ENCODE peak calls at places on chromosomes 12 and 14, in ten cellular contexts. One of them, this sample, is unnamed.

GRCh38 chr14:35878272-35879140 is 52.4 kb downstream of the BRMS1L start:
- DNase-seq in fibroblast of pulmonary artery: peak
- DNase-seq in WTC11: no peak
- DNase-seq in cardiac muscle cell: no peak
- DNase-seq in transverse colon: peak
- DNase-seq in left lung: no peak
- DNase-seq in AG09319: peak
- DNase-seq in GM06990: no peak
- DNase-seq in AG10803: peak
- DNase-seq in tibial artery: no peak
- DNase-seq in this sample: no peak

GRCh38 chr12:58907326-58907855 is 12.9 kb downstream of the LRIG3 start:
- DNase-seq in transverse colon: no peak
- DNase-seq in fibroblast of pulmonary artery: peak
- DNase-seq in tibial artery: no peak
- DNase-seq in AG10803: peak
- DNase-seq in left lung: no peak
- DNase-seq in GM06990: no peak
- DNase-seq in AG09319: no peak
- DNase-seq in cardiac muscle cell: no peak
- DNase-seq in WTC11: no peak
- DNase-seq in this sample: no peak

GRCh38 chr14:72049462-72049861 is 117.2 kb downstream of the RGS6 start:
- DNase-seq in fibroblast of pulmonary artery: no peak
- DNase-seq in GM06990: peak
- DNase-seq in WTC11: no peak
- DNase-seq in left lung: no peak
- DNase-seq in AG10803: no peak
- DNase-seq in transverse colon: no peak
- DNase-seq in cardiac muscle cell: no peak
- DNase-seq in tibial artery: no peak
- DNase-seq in AG09319: no peak
- DNase-seq in this sample: no peak

GRCh38 chr12:51866762-51867161 is 18.2 kb upstream of the FIGNL2 start:
- DNase-seq in left lung: no peak
- DNase-seq in transverse colon: no peak
- DNase-seq in WTC11: no peak
- DNase-seq in GM06990: no peak
- DNase-seq in AG09319: no peak
- DNase-seq in AG10803: no peak
- DNase-seq in fibroblast of pulmonary artery: no peak
- DNase-seq in cardiac muscle cell: no peak
- DNase-seq in tibial artery: no peak
- DNase-seq in this sample: no peak

GRCh38 chr12:8780389-8780788 is 42.0 kb upstream of the A2ML1 start:
- DNase-seq in WTC11: no peak
- DNase-seq in AG10803: peak
- DNase-seq in cardiac muscle cell: peak
- DNase-seq in transverse colon: no peak
- DNase-seq in tibial artery: no peak
- DNase-seq in AG09319: no peak
- DNase-seq in GM06990: no peak
- DNase-seq in fibroblast of pulmonary artery: peak
- DNase-seq in left lung: no peak
- DNase-seq in this sample: no peak

GRCh38 chr14:75566321-75566720 is 12.1 kb upstream of the FLVCR2 start:
- DNase-seq in AG10803: peak
- DNase-seq in tibial artery: no peak
- DNase-seq in fibroblast of pulmonary artery: no peak
- DNase-seq in GM06990: no peak
- DNase-seq in WTC11: no peak
- DNase-seq in AG09319: no peak
- DNase-seq in transverse colon: no peak
- DNase-seq in cardiac muscle cell: no peak
- DNase-seq in left lung: no peak
- DNase-seq in this sample: no peak

GRCh38 chr12:14824012-14824634 is 10.1 kb upstream of the SMCO3 start:
- DNase-seq in AG09319: no peak
- DNase-seq in tibial artery: no peak
- DNase-seq in transverse colon: no peak
- DNase-seq in left lung: no peak
- DNase-seq in WTC11: no peak
- DNase-seq in GM06990: no peak
- DNase-seq in cardiac muscle cell: no peak
- DNase-seq in fibroblast of pulmonary artery: no peak
- DNase-seq in AG10803: no peak
- DNase-seq in this sample: no peak

GRCh38 chr12:32399045-32399372 is 349 bp upstream of the FGD4 start:
- DNase-seq in AG10803: no peak
- DNase-seq in fibroblast of pulmonary artery: no peak
- DNase-seq in WTC11: no peak
- DNase-seq in GM06990: no peak
- DNase-seq in tibial artery: no peak
- DNase-seq in AG09319: no peak
- DNase-seq in left lung: no peak
- DNase-seq in cardiac muscle cell: no peak
- DNase-seq in transverse colon: peak
- DNase-seq in this sample: no peak

GRCh38 chr14:87067597-87067996 is 925.4 kb downstream of the GALC start:
- DNase-seq in AG10803: no peak
- DNase-seq in WTC11: no peak
- DNase-seq in tibial artery: no peak
- DNase-seq in fibroblast of pulmonary artery: no peak
- DNase-seq in GM06990: no peak
- DNase-seq in left lung: no peak
- DNase-seq in cardiac muscle cell: no peak
- DNase-seq in AG09319: no peak
- DNase-seq in transverse colon: no peak
- DNase-seq in this sample: no peak

GRCh38 chr12:52332381-52332780 is 11.2 kb upstream of the KRT83 start:
- DNase-seq in fibroblast of pulmonary artery: no peak
- DNase-seq in WTC11: no peak
- DNase-seq in transverse colon: no peak
- DNase-seq in AG09319: no peak
- DNase-seq in AG10803: no peak
- DNase-seq in cardiac muscle cell: no peak
- DNase-seq in GM06990: no peak
- DNase-seq in left lung: no peak
- DNase-seq in tibial artery: peak
- DNase-seq in this sample: no peak

GRCh38 chr14:98909251-98909944 is 362.6 kb downstream of the BCL11B start:
- DNase-seq in AG10803: peak
- DNase-seq in fibroblast of pulmonary artery: no peak
- DNase-seq in tibial artery: no peak
- DNase-seq in left lung: no peak
- DNase-seq in AG09319: no peak
- DNase-seq in cardiac muscle cell: no peak
- DNase-seq in transverse colon: no peak
- DNase-seq in WTC11: no peak
- DNase-seq in GM06990: no peak
- DNase-seq in this sample: no peak

DNA sequence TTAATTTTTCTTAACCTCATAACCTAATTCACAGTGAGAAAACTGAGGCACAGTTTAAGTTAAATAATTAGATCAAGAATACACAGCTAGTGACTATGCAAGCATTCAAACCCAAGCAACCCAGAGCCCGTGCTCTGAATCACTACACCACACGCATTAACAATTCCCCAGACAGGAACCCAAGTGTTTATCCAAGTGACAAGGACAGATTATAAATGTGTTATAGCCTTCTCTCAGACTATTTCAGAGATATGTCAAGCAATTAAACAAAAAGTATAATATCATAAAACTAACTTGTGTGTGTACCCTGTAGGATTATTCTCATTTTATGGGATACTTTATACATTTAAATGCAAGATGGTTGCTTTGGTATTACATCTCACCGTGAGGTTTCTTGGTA is 43.8 kb downstream of the MED13L start:
- DNase-seq in AG09319: no peak
- DNase-seq in cardiac muscle cell: no peak
- DNase-seq in fibroblast of pulmonary artery: no peak
- DNase-seq in AG10803: no peak
- DNase-seq in WTC11: no peak
- DNase-seq in transverse colon: no peak
- DNase-seq in left lung: no peak
- DNase-seq in GM06990: no peak
- DNase-seq in tibial artery: no peak
- DNase-seq in this sample: no peak
- TF ChIP-seq CTCF in AG09319: no peak
- TF ChIP-seq CTCF in cardiac muscle cell: no peak
- TF ChIP-seq CTCF in fibroblast of pulmonary artery: no peak
- TF ChIP-seq CTCF in AG10803: no peak
- TF ChIP-seq CTCF in WTC11: no peak
- TF ChIP-seq CTCF in transverse colon: no peak
- TF ChIP-seq CTCF in left lung: no peak
- TF ChIP-seq CTCF in GM06990: no peak
- TF ChIP-seq CTCF in tibial artery: no peak
- TF ChIP-seq CTCF in this sample: no peak

GRCh38 chr14:52550661-52551060 is 1.6 kb downstream of the TXNDC16 start:
- DNase-seq in GM06990: no peak
- DNase-seq in AG09319: no peak
- DNase-seq in cardiac muscle cell: no peak
- DNase-seq in WTC11: no peak
- DNase-seq in AG10803: no peak
- DNase-seq in tibial artery: no peak
- DNase-seq in left lung: no peak
- DNase-seq in transverse colon: no peak
- DNase-seq in fibroblast of pulmonary artery: no peak
- DNase-seq in this sample: no peak

GRCh38 chr14:52553002-52553670 is 500 bp downstream of the GPR137C start:
- DNase-seq in AG10803: no peak
- DNase-seq in transverse colon: peak
- DNase-seq in GM06990: peak
- DNase-seq in tibial artery: peak
- DNase-seq in left lung: peak
- DNase-seq in cardiac muscle cell: peak
- DNase-seq in AG09319: no peak
- DNase-seq in WTC11: peak
- DNase-seq in fibroblast of pulmonary artery: peak
- DNase-seq in this sample: peak

GRCh38 chr14:52551205-52551604 is 1.1 kb downstream of the TXNDC16 start:
- DNase-seq in AG09319: no peak
- DNase-seq in cardiac muscle cell: no peak
- DNase-seq in fibroblast of pulmonary artery: no peak
- DNase-seq in GM06990: no peak
- DNase-seq in AG10803: no peak
- DNase-seq in left lung: no peak
- DNase-seq in WTC11: no peak
- DNase-seq in tibial artery: no peak
- DNase-seq in transverse colon: no peak
- DNase-seq in this sample: no peak

GRCh38 chr14:52552063-52552988 is at the start of the genes GPR137C and TXNDC16:
- DNase-seq in WTC11: peak
- DNase-seq in left lung: peak
- DNase-seq in tibial artery: peak
- DNase-seq in AG10803: peak
- DNase-seq in AG09319: peak
- DNase-seq in cardiac muscle cell: peak
- DNase-seq in fibroblast of pulmonary artery: peak
- DNase-seq in GM06990: peak
- DNase-seq in transverse colon: peak
- DNase-seq in this sample: peak

GRCh38 chr14:52551696-52552062 is 626 bp downstream of the TXNDC16 start:
- DNase-seq in transverse colon: no peak
- DNase-seq in left lung: no peak
- DNase-seq in AG10803: peak
- DNase-seq in GM06990: no peak
- DNase-seq in fibroblast of pulmonary artery: peak
- DNase-seq in cardiac muscle cell: peak
- DNase-seq in WTC11: no peak
- DNase-seq in AG09319: no peak
- DNase-seq in tibial artery: no peak
- DNase-seq in this sample: no peak
- TF ChIP-seq CTCF in transverse colon: no peak
- TF ChIP-seq CTCF in left lung: no peak
- TF ChIP-seq CTCF in AG10803: peak
- TF ChIP-seq CTCF in GM06990: peak
- TF ChIP-seq CTCF in fibroblast of pulmonary artery: peak
- TF ChIP-seq CTCF in cardiac muscle cell: peak
- TF ChIP-seq CTCF in WTC11: no peak
- TF ChIP-seq CTCF in AG09319: peak
- TF ChIP-seq CTCF in tibial artery: no peak
- TF ChIP-seq CTCF in this sample: no peak

DNA sequence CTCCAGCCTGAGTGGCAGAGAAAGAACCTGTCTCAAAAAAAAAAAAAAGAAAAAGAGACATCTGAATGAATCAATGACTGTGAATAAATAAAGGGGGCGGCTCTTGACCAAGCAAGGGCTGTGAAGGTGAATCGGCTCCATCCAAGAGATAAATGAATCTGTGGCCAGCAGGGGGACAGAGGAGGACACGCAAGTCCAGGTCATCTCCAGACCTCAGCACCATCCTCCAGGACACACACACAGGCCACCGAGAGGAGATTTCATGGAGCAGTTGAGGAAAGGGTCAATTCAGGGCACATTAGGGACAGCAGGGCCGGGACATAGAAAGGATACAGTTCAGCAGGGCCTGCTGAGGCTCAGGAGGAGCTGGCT is 21.6 kb downstream of the TRPV4 start:
- DNase-seq in AG09319: no peak
- DNase-seq in WTC11: no peak
- DNase-seq in transverse colon: no peak
- DNase-seq in cardiac muscle cell: no peak
- DNase-seq in AG10803: no peak
- DNase-seq in tibial artery: no peak
- DNase-seq in left lung: peak
- DNase-seq in GM06990: no peak
- DNase-seq in fibroblast of pulmonary artery: no peak
- DNase-seq in this sample: no peak
- TF ChIP-seq CTCF in AG09319: no peak
- TF ChIP-seq CTCF in WTC11: no peak
- TF ChIP-seq CTCF in transverse colon: no peak
- TF ChIP-seq CTCF in cardiac muscle cell: no peak
- TF ChIP-seq CTCF in AG10803: no peak
- TF ChIP-seq CTCF in tibial artery: no peak
- TF ChIP-seq CTCF in left lung: no peak
- TF ChIP-seq CTCF in GM06990: no peak
- TF ChIP-seq CTCF in fibroblast of pulmonary artery: peak
- TF ChIP-seq CTCF in this sample: no peak

DNA sequence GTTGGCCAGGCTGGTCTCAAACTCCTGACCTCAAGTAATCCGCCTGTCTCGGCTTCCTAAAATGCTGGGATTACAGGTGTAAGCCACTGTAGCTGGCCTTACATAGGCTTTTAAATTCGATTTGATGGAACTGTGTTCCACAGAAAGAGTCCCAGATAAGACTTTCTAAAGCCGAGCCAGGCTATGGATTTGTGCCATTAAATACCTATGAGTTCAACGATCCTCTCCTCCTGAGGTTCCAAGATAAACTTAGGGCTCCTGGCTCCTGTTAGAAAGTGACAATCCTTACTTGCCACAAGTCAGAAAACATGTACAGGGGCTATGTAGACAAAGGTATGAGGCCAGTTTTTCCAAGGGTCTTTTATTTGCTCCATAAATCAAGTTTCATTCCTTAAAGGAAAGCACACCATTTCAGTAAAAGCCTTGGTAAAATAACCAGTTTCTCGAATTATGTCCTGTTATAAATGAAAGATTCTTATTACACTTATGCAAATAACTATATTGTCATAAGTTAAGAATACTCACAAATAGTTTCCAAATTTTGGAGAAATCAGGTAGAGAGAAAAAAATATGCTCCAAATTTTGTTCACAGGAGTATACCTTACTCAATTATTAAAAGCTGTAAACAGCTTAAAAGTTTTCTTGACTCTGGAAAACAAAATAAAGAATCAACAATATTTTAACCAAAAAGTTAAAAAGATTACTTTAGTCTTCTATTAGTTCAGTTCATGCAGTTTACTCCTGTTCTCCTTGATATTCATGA is 36.1 kb upstream of the LRRK2 start:
- DNase-seq in transverse colon: no peak
- DNase-seq in AG09319: no peak
- DNase-seq in AG10803: no peak
- DNase-seq in left lung: no peak
- DNase-seq in cardiac muscle cell: no peak
- DNase-seq in WTC11: no peak
- DNase-seq in GM06990: no peak
- DNase-seq in tibial artery: no peak
- DNase-seq in fibroblast of pulmonary artery: no peak
- DNase-seq in this sample: no peak
- TF ChIP-seq CTCF in transverse colon: no peak
- TF ChIP-seq CTCF in AG09319: no peak
- TF ChIP-seq CTCF in AG10803: no peak
- TF ChIP-seq CTCF in left lung: no peak
- TF ChIP-seq CTCF in cardiac muscle cell: no peak
- TF ChIP-seq CTCF in WTC11: no peak
- TF ChIP-seq CTCF in GM06990: no peak
- TF ChIP-seq CTCF in tibial artery: no peak
- TF ChIP-seq CTCF in fibroblast of pulmonary artery: no peak
- TF ChIP-seq CTCF in this sample: no peak

This sample was measured in coronary artery.